ENCODE peak calls at places on chromosomes 1 and 21, in seven cellular contexts. D is epithelial cell of esophagus; F is CD8-positive, alpha-beta T cell; K is heart right ventricle; J is astrocyte of the cerebellum; C is vagina; A is cardiac muscle cell. Y is an unnamed sample.

GRCh38 chr21:40685121-40685630 is 161.8 kb downstream of the DSCAM start:
- DNase-seq in D (no peak), F (no peak), A (no peak), J (no peak), C (no peak), K (no peak), Y (no peak)

GRCh38 chr1:230316864-230317745 is 109.0 kb downstream of the PGBD5 start:
- DNase-seq in K (no peak), C (no peak), J (no peak), D (no peak), F (no peak), A (no peak), Y (no peak)

GRCh38 chr1:7427066-7427465 is 344.0 kb upstream of the VAMP3 start:
- DNase-seq in C (no peak), A (peak), D (no peak), F (no peak), K (no peak), J (no peak), Y (peak)

GRCh38 chr1:87781589-87781988 is 452.9 kb downstream of the LMO4 start:
- DNase-seq in K (no peak), A (no peak), F (no peak), C (no peak), D (no peak), J (no peak), Y (no peak)

GRCh38 chr21:42248241-42248640 is 29.3 kb downstream of the ABCG1 start:
- DNase-seq in C (no peak), F (no peak), J (no peak), D (no peak), K (no peak), A (no peak), Y (no peak)

GRCh38 chr1:7422966-7423365 is 348.1 kb upstream of the VAMP3 start:
- DNase-seq in A (no peak), D (no peak), F (no peak), K (no peak), C (no peak), J (no peak), Y (no peak)

GRCh38 chr1:199931666-199932377 is 95.7 kb upstream of the NR5A2 start:
- DNase-seq in D (no peak), A (peak), C (no peak), K (no peak), F (no peak), J (no peak), Y (peak)

GRCh38 chr1:14637233-14637632 is 38.7 kb downstream of the KAZN start:
- DNase-seq in D (no peak), J (no peak), C (no peak), K (no peak), A (no peak), F (no peak), Y (no peak)

GRCh38 chr21:26717146-26717739 is 128.0 kb downstream of the ADAMTS1 start:
- DNase-seq in K (no peak), C (no peak), D (peak), F (no peak), A (peak), J (peak), Y (peak)
- TF ChIP-seq CTCF in K (peak), C (no peak), D (peak), F (peak), A (peak), J (no peak), Y (peak)

GRCh38 chr1:178051071-178051470 is 42.8 kb upstream of the RASAL2 start:
- DNase-seq in J (no peak), C (no peak), A (peak), K (no peak), F (no peak), D (no peak), Y (no peak)
- H3K4me3 ChIP-seq in J (no peak), C (no peak), A (no peak), K (no peak), F (no peak), D (no peak), Y (no peak)

GRCh38 chr1:175219774-175220173 is 27.2 kb upstream of the KIAA0040 start:
- DNase-seq in D (no peak), A (no peak), K (no peak), F (no peak), C (no peak), J (no peak), Y (no peak)

GRCh38 chr1:175222296-175222938 is 29.8 kb upstream of the KIAA0040 start:
- DNase-seq in K (no peak), F (no peak), C (no peak), A (no peak), J (no peak), D (peak), Y (no peak)

GRCh38 chr1:175220853-175221547 is 28.4 kb upstream of the KIAA0040 start:
- DNase-seq in C (no peak), F (no peak), A (no peak), D (peak), K (no peak), J (no peak), Y (no peak)

GRCh38 chr1:175218786-175219447 is 26.3 kb upstream of the KIAA0040 start:
- DNase-seq in F (no peak), A (no peak), K (no peak), C (no peak), D (peak), J (no peak), Y (no peak)

DNA sequence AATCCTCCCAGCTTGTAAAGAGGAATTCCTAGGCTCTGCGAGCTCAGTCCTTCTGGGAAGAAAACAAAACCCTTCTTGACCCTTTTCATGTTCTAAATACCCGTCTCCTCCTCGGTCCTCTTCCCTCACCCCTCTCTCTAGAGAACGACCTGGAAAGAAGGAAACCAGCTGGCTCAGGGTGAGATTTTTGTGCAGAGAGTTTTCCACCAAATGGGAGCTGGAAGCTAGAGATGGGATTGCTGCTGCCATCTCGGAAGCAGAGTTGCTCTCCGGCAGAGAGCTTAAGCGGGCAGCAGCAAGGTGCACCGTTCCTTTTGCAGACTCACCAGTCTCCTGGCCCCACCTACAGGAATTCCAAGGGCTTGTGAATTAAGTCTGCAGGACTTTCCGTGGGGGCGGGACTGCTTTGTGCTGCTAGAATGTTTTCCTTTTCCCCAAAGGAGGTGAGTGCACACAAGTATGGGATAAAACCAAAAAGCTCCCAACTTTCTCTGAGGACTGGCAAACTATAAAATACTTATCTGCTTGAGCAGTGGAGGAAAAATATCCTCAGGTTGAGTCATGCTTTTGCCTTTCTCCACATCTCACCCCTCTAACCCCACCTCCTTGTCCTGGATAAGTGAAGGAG is 29.1 kb upstream of the KIAA0040 start:
- DNase-seq in C (no peak), D (peak), K (no peak), F (no peak), A (peak), J (no peak), Y (peak)
- TF ChIP-seq CTCF in C (peak), D (peak), K (peak), F (no peak), A (no peak), J (no peak), Y (no peak)

GRCh38 chr1:36257375-36257767 is 33.1 kb downstream of the THRAP3 start:
- DNase-seq in F (no peak), A (no peak), J (no peak), C (no peak), K (no peak), D (peak), Y (no peak)
- H3K4me3 ChIP-seq in F (no peak), A (no peak), J (no peak), C (no peak), K (no peak), D (no peak), Y (no peak)

GRCh38 chr21:38649120-38649519 is 150.8 kb upstream of the ERG start:
- DNase-seq in A (no peak), D (no peak), J (no peak), F (no peak), C (no peak), K (no peak), Y (no peak)

GRCh38 chr21:38652396-38652795 is 153.3 kb upstream of the ETS2 start:
- DNase-seq in J (no peak), C (no peak), K (no peak), F (no peak), D (no peak), A (no peak), Y (no peak)

GRCh38 chr21:38659936-38660332 is 145.8 kb upstream of the ETS2 start:
- DNase-seq in F (no peak), D (no peak), C (no peak), K (no peak), J (no peak), A (no peak), Y (no peak)

GRCh38 chr21:38651570-38651969 is 153.3 kb upstream of the ERG start:
- DNase-seq in C (no peak), D (no peak), J (no peak), F (no peak), K (no peak), A (no peak), Y (no peak)

GRCh38 chr21:38654580-38654979 is 151.1 kb upstream of the ETS2 start:
- DNase-seq in F (no peak), A (no peak), J (no peak), D (no peak), C (no peak), K (no peak), Y (no peak)
- TF ChIP-seq CTCF in F (no peak), A (no peak), J (no peak), D (no peak), C (no peak), K (no peak), Y (no peak)

Y was measured in fibroblast of the aortic adventitia.